ENCODE peak calls at places on chromosomes 6 and 20, in six cellular contexts. V is HepG2, G is A549, Q is endothelial cell of umbilical vein, X is GM12878, B is K562. F is an unnamed sample.

GRCh38 chr6:45076217-45076616 is 251.9 kb upstream of the RUNX2 start:
- DNase-seq in V (no peak), G (no peak), X (no peak), B (no peak), Q (no peak), F (no peak)

GRCh38 chr20:45359406-45360148 is 3.4 kb upstream of the SYS1 start:
- DNase-seq in B (no peak), G (no peak), Q (peak), X (no peak), V (peak), F (no peak)

GRCh38 chr6:158481612-158482473 is 78.0 kb upstream of the TMEM181 start:
- DNase-seq in V (no peak), B (no peak), G (peak), Q (peak), X (no peak), F (no peak)

GRCh38 chr20:33602826-33603590 is 59.1 kb upstream of the C20orf144 start:
- DNase-seq in X (peak), V (peak), G (no peak), Q (no peak), B (no peak), F (no peak)

GRCh38 chr6:142474446-142475289 is 172.9 kb downstream of the ADGRG6 start:
- DNase-seq in Q (peak), G (peak), V (peak), B (peak), X (no peak), F (peak)

GRCh38 chr20:3843490-3843889 is 3.1 kb upstream of the MAVS start:
- DNase-seq in G (peak), Q (no peak), V (peak), B (peak), X (no peak), F (peak)

GRCh38 chr20:33250666-33251065 is 14.9 kb downstream of the BPIFA1 start:
- DNase-seq in G (no peak), X (no peak), Q (no peak), B (no peak), V (no peak), F (peak)

GRCh38 chr20:45821942-45822341 is 5.2 kb downstream of the TNNC2 start:
- DNase-seq in Q (no peak), G (no peak), V (no peak), B (no peak), X (no peak), F (no peak)

GRCh38 chr6:152746172-152746553 is 4.4 kb upstream of the VIP start:
- DNase-seq in X (no peak), B (no peak), G (peak), Q (no peak), V (peak), F (no peak)

GRCh38 chr6:13074746-13075490 is 253.4 kb downstream of the TBC1D7 start:
- DNase-seq in X (no peak), V (no peak), Q (no peak), B (no peak), G (no peak), F (no peak)

GRCh38 chr20:1933465-1933870 is 38.3 kb downstream of the SIRPA start:
- DNase-seq in X (no peak), V (no peak), Q (no peak), B (no peak), G (no peak), F (no peak)

GRCh38 chr6:142301421-142302391 is at the start of gene ADGRG6:
- DNase-seq in Q (peak), G (peak), V (peak), B (peak), X (no peak), F (no peak)

GRCh38 chr6:32860674-32861073 is 6.7 kb downstream of the PSMB9 start:
- DNase-seq in G (no peak), Q (no peak), V (no peak), X (no peak), B (no peak), F (no peak)
- H3K4me3 ChIP-seq in G (no peak), Q (no peak), V (no peak), X (no peak), B (no peak), F (no peak)

DNA sequence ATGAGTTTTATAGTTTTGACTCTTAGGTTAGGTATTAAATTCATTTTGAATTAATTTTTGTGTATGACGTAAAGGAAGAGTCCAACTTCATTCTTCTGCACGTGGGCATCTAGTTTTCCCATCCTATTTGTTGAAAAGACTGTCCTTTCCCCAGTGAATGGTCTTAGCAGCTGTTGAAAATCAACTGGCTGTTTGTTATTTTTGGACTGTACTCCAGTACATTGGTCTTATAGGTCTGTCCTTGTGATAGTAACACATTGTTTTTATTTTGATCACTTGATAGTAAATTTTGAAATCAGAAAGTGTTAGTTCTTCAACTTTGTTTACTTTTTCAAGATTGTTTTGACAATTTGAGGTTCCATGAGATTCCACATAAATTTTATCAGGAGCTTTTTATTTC is 280.2 kb upstream of the FOXQ1 start:
- DNase-seq in B (no peak), G (no peak), X (no peak), V (no peak), Q (no peak), F (no peak)
- TF ChIP-seq MYC in B (no peak), G (no peak), X (no peak), V (no peak), Q (no peak), F (no peak)

GRCh38 chr20:58310291-58310782 is 822 bp downstream of the RAB22A start:
- DNase-seq in B (no peak), G (no peak), V (peak), Q (peak), X (no peak), F (peak)

GRCh38 chr20:58307270-58307669 is 2.2 kb upstream of the RAB22A start:
- DNase-seq in X (no peak), G (no peak), Q (no peak), V (no peak), B (no peak), F (no peak)

GRCh38 chr20:58309607-58310290 is at the start of gene RAB22A:
- DNase-seq in G (peak), X (no peak), Q (peak), V (peak), B (peak), F (peak)

GRCh38 chr20:58308290-58308679 is 1.2 kb upstream of the RAB22A start:
- DNase-seq in X (no peak), Q (no peak), B (no peak), G (no peak), V (no peak), F (peak)

GRCh38 chr20:58308680-58309527 is 611 bp upstream of the RAB22A start:
- DNase-seq in Q (peak), X (no peak), V (no peak), G (peak), B (peak), F (peak)
- TF ChIP-seq POLR2A in Q (peak), X (peak), V (no peak), G (peak), B (peak), F (no peak)

GRCh38 chr6:134257516-134257915 is 60.4 kb downstream of the SGK1 start:
- DNase-seq in X (no peak), Q (no peak), G (no peak), V (no peak), B (no peak), F (no peak)

GRCh38 chr6:134253681-134254080 is 64.2 kb downstream of the SGK1 start:
- DNase-seq in V (peak), B (no peak), X (no peak), Q (no peak), G (no peak), F (no peak)

GRCh38 chr6:134256862-134257261 is 61.0 kb downstream of the SGK1 start:
- DNase-seq in Q (no peak), X (no peak), B (no peak), V (no peak), G (no peak), F (no peak)

GRCh38 chr6:134254118-134254517 is 63.8 kb downstream of the SGK1 start:
- DNase-seq in B (no peak), Q (no peak), G (no peak), V (peak), X (no peak), F (no peak)

DNA sequence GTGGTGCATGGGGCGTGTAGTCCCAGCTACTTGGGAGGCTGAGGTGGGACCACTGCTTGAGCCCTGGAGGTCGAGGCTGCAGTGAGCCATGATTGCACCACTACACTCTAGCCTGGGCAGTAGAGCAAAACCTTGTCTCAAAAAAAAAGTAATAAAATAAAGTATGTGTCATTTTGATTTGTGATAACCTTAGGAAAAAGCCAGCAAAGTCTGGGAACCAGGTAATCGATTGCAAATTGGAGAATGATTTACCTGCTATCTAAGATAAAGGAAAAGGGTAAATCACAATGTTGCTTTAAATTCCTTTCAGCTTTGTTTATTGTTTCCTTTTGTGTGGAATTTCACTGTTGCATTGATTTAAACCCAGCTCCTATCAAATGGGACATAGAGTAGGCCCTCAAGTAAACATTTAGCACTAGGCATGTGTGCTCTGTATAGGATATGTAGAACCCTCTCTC is 59.0 kb downstream of the SGK1 start:
- DNase-seq in B (no peak), X (no peak), V (peak), Q (no peak), G (no peak), F (no peak)
- H3K4me3 ChIP-seq in B (no peak), X (no peak), V (no peak), Q (no peak), G (no peak), F (no peak)

F was measured in NB4.